ENCODE peak calls at places on chromosomes 13 and 19, in five cellular contexts. X, K, O, E and M are unnamed samples.

GRCh38 chr19:36489920-36490415 is 607 bp upstream of the ZNF566 start:
- DNase-seq in O (peak; percentile 93), X (peak; percentile 93), K (peak; percentile 96), E (peak; percentile 90), M (no peak)

GRCh38 chr13:51643114-51643881 is 59.0 kb downstream of the WDFY2 start:
- DNase-seq in O (no peak), E (peak; percentile 82), X (no peak), K (no peak), M (peak; percentile 95)

GRCh38 chr13:44125943-44126469 is 246.3 kb downstream of the LACC1 start:
- DNase-seq in O (no peak), X (no peak), K (no peak), E (no peak), M (no peak)

GRCh38 chr19:47542030-47542475 is 27.2 kb upstream of the NAPA start:
- DNase-seq in X (no peak), E (no peak), K (no peak), O (no peak), M (peak; percentile 91)

GRCh38 chr13:52361225-52361624 is 44.7 kb downstream of the THSD1 start:
- DNase-seq in X (no peak), K (no peak), E (no peak), O (no peak), M (no peak)

GRCh38 chr19:11018179-11018578 is 57.3 kb downstream of the SMARCA4 start:
- DNase-seq in E (peak; percentile 90), K (no peak), O (no peak), X (no peak), M (peak; percentile 28)

GRCh38 chr13:59635591-59635990 is 528.1 kb downstream of the DIAPH3 start:
- DNase-seq in O (no peak), E (no peak), K (no peak), X (no peak), M (no peak)

GRCh38 chr19:15107056-15108010 is at the start of gene SYDE1:
- DNase-seq in K (peak; percentile 81), E (peak; percentile 97), O (no peak), X (peak; percentile 71), M (peak; percentile 53)

GRCh38 chr19:54952591-54953344 is 5.4 kb upstream of the NLRP7 start:
- DNase-seq in O (no peak), E (peak; percentile 99), X (peak; percentile 33), K (no peak), M (no peak)

GRCh38 chr19:6423499-6424189 is 967 bp downstream of the KHSRP start:
- DNase-seq in E (peak; percentile 56), O (no peak), K (peak; percentile 75), X (no peak), M (peak; percentile 83)

GRCh38 chr19:33868076-33868735 is 71.5 kb downstream of the KCTD15 start:
- DNase-seq in O (no peak), X (no peak), E (no peak), K (no peak), M (no peak)

GRCh38 chr13:53782400-53783030 is 753.9 kb downstream of the OLFM4 start:
- DNase-seq in X (peak; percentile 63), O (no peak), K (peak; percentile 33), E (peak; percentile 2), M (peak; percentile 50)

GRCh38 chr13:73245271-73245670 is 186.5 kb downstream of the KLF5 start:
- DNase-seq in E (peak; percentile 51), O (no peak), X (no peak), K (no peak), M (no peak)

GRCh38 chr19:6521718-6522646 is 8.8 kb upstream of the TNFSF9 start:
- DNase-seq in O (no peak), X (no peak), K (no peak), E (no peak), M (no peak)

DNA sequence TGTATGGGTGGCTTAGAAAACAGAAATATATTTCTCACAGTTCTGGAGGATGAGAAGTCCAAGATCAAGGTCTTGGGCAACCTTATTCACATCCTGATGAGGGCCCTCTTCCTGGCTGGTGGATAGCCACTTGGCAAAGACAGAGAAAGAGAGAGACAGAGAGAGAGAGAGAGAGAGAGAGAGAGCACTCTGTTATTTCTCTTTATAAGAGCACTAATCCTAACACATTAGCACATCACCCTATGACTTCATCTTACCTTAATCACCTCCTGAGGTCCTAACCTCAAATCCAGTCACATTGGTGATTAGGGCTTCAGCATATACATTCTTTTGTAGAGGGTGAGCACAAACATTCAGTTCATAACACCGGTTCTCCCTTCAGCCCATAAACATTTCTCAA is 430.3 kb downstream of the EFNB2 start:
- DNase-seq in K (no peak), E (no peak), X (no peak), O (no peak), M (no peak)
- H2BK12ac ChIP-seq in K (no peak overlapping the region), E (no peak overlapping the region), X (no peak overlapping the region), O (no peak overlapping the region), M (no peak overlapping the region)

GRCh38 chr13:75855847-75856246 is 219.7 kb downstream of the LMO7 start:
- DNase-seq in X (no peak), E (no peak), K (no peak), O (no peak), M (no peak)

GRCh38 chr13:75855216-75855615 is 219.1 kb downstream of the LMO7 start:
- DNase-seq in X (no peak), O (no peak), K (no peak), E (no peak), M (no peak)

GRCh38 chr13:75860935-75861334 is 224.8 kb downstream of the LMO7 start:
- DNase-seq in O (no peak), X (no peak), E (peak; percentile 3), K (no peak), M (no peak)

GRCh38 chr13:75861786-75862185 is 225.7 kb downstream of the LMO7 start:
- DNase-seq in K (no peak), X (no peak), E (no peak), O (no peak), M (no peak)

GRCh38 chr13:75857291-75857690 is 221.2 kb downstream of the LMO7 start:
- DNase-seq in X (no peak), K (no peak), O (no peak), E (no peak), M (no peak)
- H3K23ac ChIP-seq in X (no peak overlapping the region), K (no peak overlapping the region), O (no peak overlapping the region), E (no peak overlapping the region), M (no peak overlapping the region)

GRCh38 chr19:35444735-35445134 is 3.3 kb upstream of the FFAR2 start:
- DNase-seq in X (no peak), E (no peak), O (no peak), K (no peak), M (no peak)
- H2BK12ac ChIP-seq in X (no peak overlapping the region), E (no peak overlapping the region), O (no peak overlapping the region), K (no peak overlapping the region), M (no peak overlapping the region)

GRCh38 chr13:26562538-26562890 is 5.0 kb downstream of the WASF3 start:
- DNase-seq in O (no peak), X (no peak), K (no peak), E (no peak), M (peak; percentile 38)
- H3K23ac ChIP-seq in O (no peak overlapping the region), X (no peak overlapping the region), K (no peak overlapping the region), E (no peak overlapping the region), M (no peak overlapping the region)

GRCh38 chr19:4077011-4077382 is 10.3 kb upstream of the ZBTB7A start:
- DNase-seq in E (no peak), O (no peak), X (no peak), K (no peak), M (no peak)
- H2BK12ac ChIP-seq in E (no peak overlapping the region), O (peak overlapping the region; percentile 95), X (no peak overlapping the region), K (no peak overlapping the region), M (no peak overlapping the region)